ENCODE peak calls at places on chromosomes 5 and 9, in five cellular contexts. One of them, this sample, is unnamed.

GRCh38 chr9:20873240-20873860 is 158.1 kb downstream of the HACD4 start:
- DNase-seq in upper lobe of right lung: no peak
- DNase-seq in NCI-H748 treated with DMSO at 0.1 percent for 48 hours: no peak
- DNase-seq in SHP77 treated with DMSO at 0.1 percent for 48 hours: no peak
- DNase-seq in NCI-H1105: no peak
- DNase-seq in this sample: no peak

GRCh38 chr5:14164164-14164720 is 21.1 kb downstream of the TRIO start:
- DNase-seq in NCI-H1105: no peak
- DNase-seq in SHP77 treated with DMSO at 0.1 percent for 48 hours: no peak
- DNase-seq in upper lobe of right lung: no peak
- DNase-seq in NCI-H748 treated with DMSO at 0.1 percent for 48 hours: no peak
- DNase-seq in this sample: no peak

GRCh38 chr9:116267021-116267420 is 113.4 kb downstream of the PAPPA start:
- DNase-seq in NCI-H1105: no peak
- DNase-seq in SHP77 treated with DMSO at 0.1 percent for 48 hours: no peak
- DNase-seq in upper lobe of right lung: no peak
- DNase-seq in NCI-H748 treated with DMSO at 0.1 percent for 48 hours: no peak
- DNase-seq in this sample: no peak

GRCh38 chr9:93962561-93963440 is 7.6 kb upstream of the BARX1 start:
- DNase-seq in SHP77 treated with DMSO at 0.1 percent for 48 hours: peak
- DNase-seq in upper lobe of right lung: peak
- DNase-seq in NCI-H748 treated with DMSO at 0.1 percent for 48 hours: peak
- DNase-seq in NCI-H1105: peak
- DNase-seq in this sample: peak

GRCh38 chr5:6713274-6714181 is at the start of gene TENT4A:
- DNase-seq in NCI-H1105: no peak
- DNase-seq in SHP77 treated with DMSO at 0.1 percent for 48 hours: no peak
- DNase-seq in upper lobe of right lung: peak
- DNase-seq in NCI-H748 treated with DMSO at 0.1 percent for 48 hours: no peak
- DNase-seq in this sample: no peak

GRCh38 chr5:14806452-14806851 is 65.1 kb downstream of the ANKH start:
- DNase-seq in NCI-H748 treated with DMSO at 0.1 percent for 48 hours: no peak
- DNase-seq in upper lobe of right lung: no peak
- DNase-seq in SHP77 treated with DMSO at 0.1 percent for 48 hours: peak
- DNase-seq in NCI-H1105: no peak
- DNase-seq in this sample: no peak

GRCh38 chr9:5843450-5844249 is 10.7 kb upstream of the ERMP1 start:
- DNase-seq in upper lobe of right lung: no peak
- DNase-seq in NCI-H1105: no peak
- DNase-seq in SHP77 treated with DMSO at 0.1 percent for 48 hours: peak
- DNase-seq in NCI-H748 treated with DMSO at 0.1 percent for 48 hours: peak
- DNase-seq in this sample: peak

GRCh38 chr5:157166494-157167218 is 592 bp upstream of the GARIN3 start:
- DNase-seq in NCI-H1105: no peak
- DNase-seq in upper lobe of right lung: no peak
- DNase-seq in SHP77 treated with DMSO at 0.1 percent for 48 hours: no peak
- DNase-seq in NCI-H748 treated with DMSO at 0.1 percent for 48 hours: no peak
- DNase-seq in this sample: no peak

GRCh38 chr5:93579561-93580386 is 1.2 kb downstream of the NR2F1-AS1 start:
- DNase-seq in NCI-H748 treated with DMSO at 0.1 percent for 48 hours: peak
- DNase-seq in NCI-H1105: no peak
- DNase-seq in upper lobe of right lung: no peak
- DNase-seq in SHP77 treated with DMSO at 0.1 percent for 48 hours: no peak
- DNase-seq in this sample: peak

GRCh38 chr5:114782869-114783268 is 386.8 kb downstream of the TRIM36 start:
- DNase-seq in NCI-H1105: no peak
- DNase-seq in SHP77 treated with DMSO at 0.1 percent for 48 hours: no peak
- DNase-seq in upper lobe of right lung: peak
- DNase-seq in NCI-H748 treated with DMSO at 0.1 percent for 48 hours: no peak
- DNase-seq in this sample: no peak

GRCh38 chr5:123131805-123132204 is 42.8 kb downstream of the PRDM6 start:
- DNase-seq in SHP77 treated with DMSO at 0.1 percent for 48 hours: no peak
- DNase-seq in NCI-H1105: no peak
- DNase-seq in NCI-H748 treated with DMSO at 0.1 percent for 48 hours: no peak
- DNase-seq in upper lobe of right lung: no peak
- DNase-seq in this sample: no peak

GRCh38 chr5:136020383-136021015 is 8.3 kb upstream of the TGFBI start:
- DNase-seq in SHP77 treated with DMSO at 0.1 percent for 48 hours: peak
- DNase-seq in NCI-H1105: no peak
- DNase-seq in upper lobe of right lung: no peak
- DNase-seq in NCI-H748 treated with DMSO at 0.1 percent for 48 hours: no peak
- DNase-seq in this sample: peak

GRCh38 chr5:59845733-59846132 is 47.8 kb downstream of the PDE4D start:
- DNase-seq in SHP77 treated with DMSO at 0.1 percent for 48 hours: no peak
- DNase-seq in upper lobe of right lung: no peak
- DNase-seq in NCI-H748 treated with DMSO at 0.1 percent for 48 hours: no peak
- DNase-seq in NCI-H1105: no peak
- DNase-seq in this sample: no peak

GRCh38 chr5:138132543-138132942 is 6.7 kb downstream of the NME5 start:
- DNase-seq in upper lobe of right lung: no peak
- DNase-seq in SHP77 treated with DMSO at 0.1 percent for 48 hours: no peak
- DNase-seq in NCI-H748 treated with DMSO at 0.1 percent for 48 hours: no peak
- DNase-seq in NCI-H1105: no peak
- DNase-seq in this sample: no peak

GRCh38 chr5:117262607-117263131 is 688.0 kb upstream of the SEMA6A start:
- DNase-seq in NCI-H1105: no peak
- DNase-seq in upper lobe of right lung: no peak
- DNase-seq in SHP77 treated with DMSO at 0.1 percent for 48 hours: no peak
- DNase-seq in NCI-H748 treated with DMSO at 0.1 percent for 48 hours: no peak
- DNase-seq in this sample: no peak

GRCh38 chr5:13081116-13081515 is 863.4 kb downstream of the DNAH5 start:
- DNase-seq in upper lobe of right lung: no peak
- DNase-seq in SHP77 treated with DMSO at 0.1 percent for 48 hours: no peak
- DNase-seq in NCI-H1105: no peak
- DNase-seq in NCI-H748 treated with DMSO at 0.1 percent for 48 hours: no peak
- DNase-seq in this sample: no peak

GRCh38 chr5:134250949-134251348 is 25.1 kb upstream of the PPP2CA start:
- DNase-seq in NCI-H1105: no peak
- DNase-seq in SHP77 treated with DMSO at 0.1 percent for 48 hours: no peak
- DNase-seq in NCI-H748 treated with DMSO at 0.1 percent for 48 hours: no peak
- DNase-seq in upper lobe of right lung: no peak
- DNase-seq in this sample: no peak

GRCh38 chr5:72447751-72448150 is 59.5 kb downstream of the ZNF366 start:
- DNase-seq in SHP77 treated with DMSO at 0.1 percent for 48 hours: no peak
- DNase-seq in NCI-H748 treated with DMSO at 0.1 percent for 48 hours: no peak
- DNase-seq in NCI-H1105: no peak
- DNase-seq in upper lobe of right lung: no peak
- DNase-seq in this sample: no peak

GRCh38 chr5:140372971-140373487 is 13.0 kb downstream of the SLC4A9 start:
- DNase-seq in upper lobe of right lung: peak
- DNase-seq in NCI-H1105: peak
- DNase-seq in SHP77 treated with DMSO at 0.1 percent for 48 hours: peak
- DNase-seq in NCI-H748 treated with DMSO at 0.1 percent for 48 hours: peak
- DNase-seq in this sample: peak

GRCh38 chr5:172775326-172776234 is 4.6 kb upstream of the DUSP1 start:
- DNase-seq in upper lobe of right lung: peak
- DNase-seq in SHP77 treated with DMSO at 0.1 percent for 48 hours: no peak
- DNase-seq in NCI-H1105: no peak
- DNase-seq in NCI-H748 treated with DMSO at 0.1 percent for 48 hours: no peak
- DNase-seq in this sample: no peak

GRCh38 chr5:117337064-117337749 is 762.6 kb upstream of the SEMA6A start:
- DNase-seq in upper lobe of right lung: no peak
- DNase-seq in NCI-H1105: no peak
- DNase-seq in NCI-H748 treated with DMSO at 0.1 percent for 48 hours: no peak
- DNase-seq in SHP77 treated with DMSO at 0.1 percent for 48 hours: no peak
- DNase-seq in this sample: no peak

GRCh38 chr9:100087218-100087617 is 11.6 kb downstream of the ERP44 start:
- DNase-seq in upper lobe of right lung: no peak
- DNase-seq in SHP77 treated with DMSO at 0.1 percent for 48 hours: no peak
- DNase-seq in NCI-H748 treated with DMSO at 0.1 percent for 48 hours: no peak
- DNase-seq in NCI-H1105: no peak
- DNase-seq in this sample: peak

GRCh38 chr5:35129276-35129675 is 81.5 kb upstream of the AGXT2 start:
- DNase-seq in NCI-H1105: no peak
- DNase-seq in SHP77 treated with DMSO at 0.1 percent for 48 hours: no peak
- DNase-seq in upper lobe of right lung: no peak
- DNase-seq in NCI-H748 treated with DMSO at 0.1 percent for 48 hours: no peak
- DNase-seq in this sample: no peak

GRCh38 chr5:150904479-150905311 is at the start of gene ZNF300:
- DNase-seq in upper lobe of right lung: peak
- DNase-seq in NCI-H1105: peak
- DNase-seq in SHP77 treated with DMSO at 0.1 percent for 48 hours: no peak
- DNase-seq in NCI-H748 treated with DMSO at 0.1 percent for 48 hours: peak
- DNase-seq in this sample: peak

GRCh38 chr9:90981726-90982125 is 180.1 kb downstream of the SYK start:
- DNase-seq in upper lobe of right lung: no peak
- DNase-seq in SHP77 treated with DMSO at 0.1 percent for 48 hours: no peak
- DNase-seq in NCI-H748 treated with DMSO at 0.1 percent for 48 hours: no peak
- DNase-seq in NCI-H1105: no peak
- DNase-seq in this sample: no peak

GRCh38 chr9:100099722-100100042 is 639 bp downstream of the INVS start:
- DNase-seq in upper lobe of right lung: peak
- DNase-seq in NCI-H748 treated with DMSO at 0.1 percent for 48 hours: no peak
- DNase-seq in NCI-H1105: no peak
- DNase-seq in SHP77 treated with DMSO at 0.1 percent for 48 hours: peak
- DNase-seq in this sample: peak

GRCh38 chr5:164573397-164573796 is 1068.0 kb downstream of the MAT2B start:
- DNase-seq in NCI-H748 treated with DMSO at 0.1 percent for 48 hours: no peak
- DNase-seq in NCI-H1105: no peak
- DNase-seq in upper lobe of right lung: no peak
- DNase-seq in SHP77 treated with DMSO at 0.1 percent for 48 hours: no peak
- DNase-seq in this sample: no peak

GRCh38 chr9:79028101-79028500 is 543.7 kb upstream of the TLE4 start:
- DNase-seq in SHP77 treated with DMSO at 0.1 percent for 48 hours: no peak
- DNase-seq in NCI-H1105: no peak
- DNase-seq in NCI-H748 treated with DMSO at 0.1 percent for 48 hours: no peak
- DNase-seq in upper lobe of right lung: no peak
- DNase-seq in this sample: no peak

This sample was measured in SJCRH30.